ENCODE peak calls at places on chromosomes 6 and 20, in nine cellular contexts. A is A549, K is lower leg skin, L is K562, B is suprapubic skin, N is Peyer's patch, U is vagina, Z is spleen, P is breast epithelium. G is an unnamed sample.

GRCh38 chr6:158752613-158753012 is 66.6 kb downstream of the EZR start:
- DNase-seq in K (no peak), U (no peak), P (no peak), N (no peak), A (no peak), Z (no peak), L (no peak), B (peak; percentile 37), G (no peak)

GRCh38 chr20:58418949-58419748 is 30.1 kb downstream of the VAPB start:
- DNase-seq in A (no peak), N (no peak), Z (no peak), K (no peak), P (no peak), L (no peak), U (no peak), B (no peak), G (no peak)

GRCh38 chr6:35419961-35420360 is 32.2 kb upstream of the FANCE start:
- DNase-seq in U (no peak), B (no peak), N (no peak), P (no peak), L (no peak), A (no peak), Z (no peak), K (no peak), G (no peak)

GRCh38 chr6:72032056-72032455 is 145.7 kb downstream of the RIMS1 start:
- DNase-seq in K (no peak), L (no peak), A (no peak), N (no peak), Z (no peak), B (no peak), P (no peak), U (no peak), G (no peak)

GRCh38 chr6:27296106-27296783 is 15.8 kb downstream of the POM121L2 start:
- DNase-seq in K (no peak), P (no peak), A (no peak), B (no peak), L (peak; percentile 29), N (no peak), Z (no peak), U (no peak), G (no peak)

GRCh38 chr20:63009988-63010769 is 3.4 kb upstream of the BHLHE23 start:
- DNase-seq in A (no peak), K (no peak), B (no peak), U (no peak), L (peak; percentile 40), P (peak; percentile 39), Z (peak; percentile 83), N (peak; percentile 78), G (peak; percentile 79)

GRCh38 chr6:1313755-1314503 is 2.0 kb downstream of the FOXQ1 start:
- DNase-seq in K (no peak), A (no peak), Z (no peak), P (no peak), U (no peak), N (no peak), L (no peak), B (no peak), G (no peak)

GRCh38 chr20:23868321-23868720 is 11.2 kb downstream of the CST5 start:
- DNase-seq in P (no peak), L (no peak), K (no peak), A (no peak), N (no peak), Z (no peak), B (no peak), U (no peak), G (no peak)

GRCh38 chr6:1326535-1327121 is 14.7 kb downstream of the FOXQ1 start:
- DNase-seq in B (no peak), A (no peak), K (no peak), N (no peak), Z (no peak), U (no peak), L (no peak), P (no peak), G (no peak)

GRCh38 chr20:53413188-53413631 is 180.4 kb downstream of the ZNF217 start:
- DNase-seq in P (no peak), A (peak; percentile 35), Z (peak; percentile 87), B (no peak), N (peak; percentile 74), K (no peak), L (peak; percentile 63), U (no peak), G (peak; percentile 69)

GRCh38 chr6:167529684-167530335 is 204.9 kb downstream of the TTLL2 start:
- DNase-seq in P (no peak), N (no peak), A (no peak), Z (no peak), L (no peak), B (no peak), U (no peak), K (no peak), G (no peak)

GRCh38 chr6:70394518-70395300 is 18.6 kb upstream of the FAM135A start:
- DNase-seq in K (no peak), L (peak; percentile 70), B (no peak), P (no peak), U (no peak), A (no peak), Z (no peak), N (no peak), G (no peak)
- TF ChIP-seq POLR2A in K (no peak), L (peak; percentile 100), B (no peak), P (no peak), U (no peak), A (no peak), Z (no peak), N (no peak), G (no peak)

DNA sequence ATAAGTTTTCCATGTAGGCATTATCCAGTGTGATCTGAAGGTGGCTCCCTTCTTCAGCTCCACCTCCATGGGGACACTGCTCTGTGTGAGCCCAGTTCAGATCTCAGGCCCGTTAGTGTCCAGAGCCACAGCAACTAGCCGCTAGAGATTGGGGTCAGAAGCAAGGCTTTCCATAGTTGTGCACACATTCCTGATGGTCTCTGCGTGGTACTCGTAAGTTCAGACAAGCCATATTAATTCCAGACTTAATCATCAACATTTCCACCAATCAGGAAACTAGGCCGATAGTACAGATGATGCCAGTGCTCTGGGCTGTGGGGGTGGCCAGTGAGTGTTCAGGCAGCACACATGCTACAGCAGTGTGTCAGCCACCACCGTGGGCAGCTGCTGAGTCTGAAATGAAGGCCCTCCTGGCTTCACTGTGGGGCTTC is 17.5 kb upstream of the SYNCRIP start:
- DNase-seq in B (no peak), L (no peak), Z (no peak), U (no peak), P (no peak), A (peak; percentile 40), N (no peak), K (no peak), G (no peak)
- TF ChIP-seq POLR2A in B (no peak), L (no peak), Z (no peak), U (no peak), P (no peak), A (no peak), N (no peak), K (no peak), G (no peak)

DNA sequence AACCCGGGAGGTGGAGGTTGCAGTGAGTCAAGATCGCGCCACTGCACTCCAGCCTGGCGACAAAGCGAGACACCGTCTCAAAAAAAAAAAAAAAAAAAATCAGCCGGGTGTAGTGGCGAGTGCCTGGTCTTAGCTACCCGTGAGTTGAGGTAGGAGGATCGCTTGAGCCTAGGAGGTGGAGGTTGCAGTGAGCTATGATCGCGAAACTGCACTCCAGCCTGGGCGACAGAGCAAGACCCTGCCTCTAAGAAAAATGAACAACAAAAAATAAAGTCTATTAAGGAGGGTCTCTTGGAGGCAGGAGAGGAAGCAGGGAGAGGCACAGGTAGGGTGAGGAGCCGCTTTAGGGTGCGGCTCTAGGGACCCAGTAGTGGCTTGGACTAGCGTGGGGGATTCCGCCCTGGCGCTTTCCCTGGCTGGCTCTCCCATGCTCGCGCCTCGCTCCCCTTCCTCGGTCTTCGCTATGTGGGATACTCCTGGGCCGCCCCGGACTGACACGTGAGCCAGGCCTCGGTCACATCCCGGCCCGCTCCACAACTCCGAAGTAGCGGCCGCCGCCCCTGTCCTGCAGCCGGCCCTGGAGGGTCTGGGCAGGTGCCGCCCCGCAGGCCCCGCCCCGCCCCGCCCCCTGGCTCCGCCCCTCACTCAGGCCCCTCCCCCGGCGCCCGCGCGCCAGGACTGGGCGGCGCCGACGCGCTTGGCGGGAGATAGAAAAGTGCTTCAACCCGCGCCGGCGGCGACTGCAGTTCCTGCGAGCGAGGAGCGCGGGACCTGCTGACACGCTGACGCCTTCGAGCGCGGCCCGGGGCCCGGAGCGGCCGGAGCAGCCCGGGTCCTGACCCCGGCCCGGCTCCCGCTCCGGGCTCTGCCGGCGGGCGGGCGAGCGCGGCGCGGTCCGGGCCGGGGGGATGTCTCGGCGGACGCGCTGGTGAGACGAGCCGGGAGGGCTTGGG is at the start of gene MYBL2:
- DNase-seq in Z (peak; percentile 93), U (no peak), B (no peak), L (peak; percentile 90), P (no peak), K (no peak), A (peak; percentile 36), N (peak; percentile 69), G (peak; percentile 80)
- TF ChIP-seq POLR2A in Z (no peak), U (no peak), B (no peak), L (no peak), P (no peak), K (no peak), A (peak; percentile 50), N (no peak), G (no peak)

DNA sequence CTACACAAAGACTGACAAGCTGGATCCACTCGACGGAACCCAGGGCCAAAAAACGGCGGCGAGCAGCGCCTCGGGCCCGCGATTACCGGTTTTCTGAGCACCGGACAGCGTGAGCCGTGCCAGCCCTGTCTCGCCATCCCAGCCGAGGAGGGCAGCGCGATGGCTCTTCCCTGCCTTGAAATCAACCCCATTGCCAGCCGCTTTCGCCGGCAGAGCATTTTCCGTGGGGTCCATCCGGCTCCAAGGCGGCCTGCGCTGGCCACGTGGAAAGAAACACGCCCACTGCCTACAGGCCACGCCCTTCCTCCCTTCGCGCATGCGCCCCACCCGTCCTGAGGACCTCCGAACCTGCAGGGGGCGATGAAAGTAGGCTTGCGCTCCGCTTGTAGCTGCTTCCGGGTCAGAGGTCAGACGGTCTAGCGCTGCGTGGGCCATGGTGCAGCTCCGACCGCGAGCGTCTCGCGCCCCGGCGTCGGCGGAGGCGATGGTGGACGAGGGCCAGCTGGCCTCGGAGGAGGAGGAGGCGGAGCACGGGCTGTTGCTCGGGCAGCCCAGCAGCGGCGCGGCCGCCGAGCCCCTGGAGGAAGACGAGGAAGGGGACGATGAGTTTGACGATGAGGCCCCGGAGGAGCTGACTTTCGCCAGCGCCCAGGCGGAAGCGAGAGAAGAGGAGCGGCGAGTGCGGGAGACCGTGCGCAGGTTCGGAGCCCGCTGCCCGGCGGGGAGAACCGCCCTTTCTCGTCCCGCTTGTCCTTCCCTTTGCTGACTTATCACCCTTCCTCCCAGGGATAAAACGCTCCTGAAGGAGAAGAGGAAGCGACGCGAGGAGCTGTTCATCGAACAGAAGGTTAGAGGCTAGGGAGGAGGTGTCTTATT is at the start of gene NOL7:
- DNase-seq in N (peak; percentile 95), B (peak; percentile 99), U (peak; percentile 98), K (peak; percentile 99), L (peak; percentile 98), P (peak; percentile 95), Z (peak; percentile 99), A (peak; percentile 77), G (peak; percentile 92)
- TF ChIP-seq POLR2A in N (peak; percentile 82), B (peak; percentile 79), U (peak; percentile 73), K (peak; percentile 34), L (peak; percentile 96), P (peak; percentile 86), Z (peak; percentile 87), A (peak; percentile 69), G (peak; percentile 92)

DNA sequence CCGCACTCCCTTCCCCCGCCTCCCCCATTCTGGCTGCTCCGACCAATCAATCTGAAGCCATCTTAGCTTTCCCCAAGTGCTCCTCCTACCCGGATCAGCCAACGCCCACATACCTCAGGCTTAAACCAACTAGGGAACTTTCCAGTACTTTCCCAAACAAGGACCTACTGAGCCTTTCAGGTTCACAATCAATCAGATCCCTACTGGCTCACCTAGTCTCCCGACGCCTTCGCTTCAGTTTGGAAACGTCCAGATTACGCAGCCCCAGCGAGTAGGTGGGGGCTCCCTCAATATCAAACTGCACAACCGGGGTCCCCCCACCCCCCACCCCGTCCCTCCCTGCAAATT is 432 bp downstream of the HSPA1L start:
- DNase-seq in K (peak; percentile 99), B (peak; percentile 98), A (peak; percentile 91), L (peak; percentile 93), Z (peak; percentile 91), U (peak; percentile 99), N (peak; percentile 87), P (peak; percentile 98), G (peak; percentile 68)
- TF ChIP-seq POLR2A in K (peak; percentile 50), B (peak; percentile 46), A (peak; percentile 29), L (no peak), Z (no peak), U (peak; percentile 79), N (peak; percentile 15), P (peak; percentile 22), G (no peak)